ENCODE peak calls at places on chromosomes 2 and 18, in seven cellular contexts. One of them, this sample, is unnamed. For H3K27me3, the result is how much of the 10 kb centered on the place peaks cover.

GRCh38 chr18:9535430-9535972 is 60.2 kb downstream of the RALBP1 start:
- DNase-seq in right cardiac atrium: peak
- DNase-seq in CD8-positive, alpha-beta memory T cell: no peak
- DNase-seq in adrenal gland: peak
- DNase-seq in cardiac muscle cell: peak
- DNase-seq in GM06990: no peak
- DNase-seq in mammary epithelial cell: no peak
- DNase-seq in this sample: no peak

GRCh38 chr2:23069935-23070334 is 315.0 kb upstream of the KLHL29 start:
- DNase-seq in GM06990: no peak
- DNase-seq in cardiac muscle cell: no peak
- DNase-seq in CD8-positive, alpha-beta memory T cell: no peak
- DNase-seq in mammary epithelial cell: no peak
- DNase-seq in adrenal gland: no peak
- DNase-seq in right cardiac atrium: no peak
- DNase-seq in this sample: no peak

GRCh38 chr2:69499966-69500365 is 62.7 kb upstream of the NFU1 start:
- DNase-seq in CD8-positive, alpha-beta memory T cell: peak
- DNase-seq in adrenal gland: no peak
- DNase-seq in GM06990: no peak
- DNase-seq in cardiac muscle cell: no peak
- DNase-seq in mammary epithelial cell: no peak
- DNase-seq in right cardiac atrium: no peak
- DNase-seq in this sample: no peak

GRCh38 chr18:36697905-36698304 is 130.9 kb downstream of the TPGS2 start:
- DNase-seq in mammary epithelial cell: peak
- DNase-seq in adrenal gland: no peak
- DNase-seq in CD8-positive, alpha-beta memory T cell: no peak
- DNase-seq in right cardiac atrium: no peak
- DNase-seq in cardiac muscle cell: peak
- DNase-seq in GM06990: no peak
- DNase-seq in this sample: no peak

GRCh38 chr18:28511421-28511821 is 334.5 kb upstream of the CDH2 start:
- DNase-seq in CD8-positive, alpha-beta memory T cell: no peak
- DNase-seq in cardiac muscle cell: peak
- DNase-seq in GM06990: no peak
- DNase-seq in mammary epithelial cell: peak
- DNase-seq in right cardiac atrium: no peak
- DNase-seq in adrenal gland: no peak
- DNase-seq in this sample: no peak

GRCh38 chr2:135797497-135798274 is 39.3 kb downstream of the LCT start:
- DNase-seq in GM06990: peak
- DNase-seq in mammary epithelial cell: peak
- DNase-seq in cardiac muscle cell: peak
- DNase-seq in right cardiac atrium: peak
- DNase-seq in adrenal gland: peak
- DNase-seq in CD8-positive, alpha-beta memory T cell: peak
- DNase-seq in this sample: peak

GRCh38 chr2:215388002-215388728 is 47.7 kb downstream of the FN1 start:
- DNase-seq in cardiac muscle cell: no peak
- DNase-seq in adrenal gland: no peak
- DNase-seq in mammary epithelial cell: no peak
- DNase-seq in right cardiac atrium: no peak
- DNase-seq in CD8-positive, alpha-beta memory T cell: no peak
- DNase-seq in GM06990: no peak
- DNase-seq in this sample: no peak

GRCh38 chr2:62343206-62343605 is 147.3 kb downstream of the B3GNT2 start:
- DNase-seq in adrenal gland: no peak
- DNase-seq in mammary epithelial cell: no peak
- DNase-seq in CD8-positive, alpha-beta memory T cell: no peak
- DNase-seq in GM06990: no peak
- DNase-seq in cardiac muscle cell: no peak
- DNase-seq in right cardiac atrium: no peak
- DNase-seq in this sample: no peak

GRCh38 chr2:25305809-25306208 is 35.9 kb downstream of the DNMT3A start:
- DNase-seq in GM06990: no peak
- DNase-seq in right cardiac atrium: no peak
- DNase-seq in mammary epithelial cell: no peak
- DNase-seq in cardiac muscle cell: no peak
- DNase-seq in CD8-positive, alpha-beta memory T cell: no peak
- DNase-seq in adrenal gland: no peak
- DNase-seq in this sample: no peak

GRCh38 chr2:134245340-134245984 is 8.4 kb upstream of the MGAT5 start:
- DNase-seq in CD8-positive, alpha-beta memory T cell: peak
- DNase-seq in adrenal gland: peak
- DNase-seq in right cardiac atrium: peak
- DNase-seq in mammary epithelial cell: peak
- DNase-seq in GM06990: no peak
- DNase-seq in cardiac muscle cell: peak
- DNase-seq in this sample: peak

GRCh38 chr2:164599954-164600589 is 21.2 kb downstream of the GRB14 start:
- DNase-seq in cardiac muscle cell: peak
- DNase-seq in GM06990: peak
- DNase-seq in adrenal gland: peak
- DNase-seq in mammary epithelial cell: peak
- DNase-seq in right cardiac atrium: no peak
- DNase-seq in CD8-positive, alpha-beta memory T cell: no peak
- DNase-seq in this sample: peak

DNA sequence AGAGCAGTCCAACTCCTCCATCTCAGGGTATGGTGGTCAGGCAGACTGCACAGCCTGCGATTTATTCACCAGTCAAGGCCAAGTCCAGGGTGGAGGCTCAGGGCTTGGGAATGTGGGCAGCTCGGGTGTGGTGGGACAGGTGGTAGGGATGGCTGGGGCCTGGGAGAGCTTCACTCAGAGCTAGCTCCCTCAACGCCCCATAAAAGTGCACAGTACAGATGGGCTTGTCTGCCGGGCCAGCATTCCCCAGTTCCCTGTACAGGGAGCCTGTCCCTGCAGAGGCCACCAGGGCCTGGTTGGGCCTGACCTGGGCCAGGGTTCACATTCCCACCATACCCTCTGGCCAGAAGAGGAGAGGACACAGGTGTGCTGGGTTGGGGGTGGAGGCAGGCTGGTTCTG is 49.2 kb upstream of the OTOS start:
- DNase-seq in cardiac muscle cell: no peak
- DNase-seq in mammary epithelial cell: no peak
- DNase-seq in CD8-positive, alpha-beta memory T cell: no peak
- DNase-seq in right cardiac atrium: no peak
- DNase-seq in adrenal gland: no peak
- DNase-seq in GM06990: no peak
- DNase-seq in this sample: no peak
- H3K27me3 ChIP-seq in cardiac muscle cell: under half
- H3K27me3 ChIP-seq in mammary epithelial cell: under half
- H3K27me3 ChIP-seq in CD8-positive, alpha-beta memory T cell: under half
- H3K27me3 ChIP-seq in right cardiac atrium: under half
- H3K27me3 ChIP-seq in adrenal gland: under half
- H3K27me3 ChIP-seq in GM06990: under half
- H3K27me3 ChIP-seq in this sample: under half

DNA sequence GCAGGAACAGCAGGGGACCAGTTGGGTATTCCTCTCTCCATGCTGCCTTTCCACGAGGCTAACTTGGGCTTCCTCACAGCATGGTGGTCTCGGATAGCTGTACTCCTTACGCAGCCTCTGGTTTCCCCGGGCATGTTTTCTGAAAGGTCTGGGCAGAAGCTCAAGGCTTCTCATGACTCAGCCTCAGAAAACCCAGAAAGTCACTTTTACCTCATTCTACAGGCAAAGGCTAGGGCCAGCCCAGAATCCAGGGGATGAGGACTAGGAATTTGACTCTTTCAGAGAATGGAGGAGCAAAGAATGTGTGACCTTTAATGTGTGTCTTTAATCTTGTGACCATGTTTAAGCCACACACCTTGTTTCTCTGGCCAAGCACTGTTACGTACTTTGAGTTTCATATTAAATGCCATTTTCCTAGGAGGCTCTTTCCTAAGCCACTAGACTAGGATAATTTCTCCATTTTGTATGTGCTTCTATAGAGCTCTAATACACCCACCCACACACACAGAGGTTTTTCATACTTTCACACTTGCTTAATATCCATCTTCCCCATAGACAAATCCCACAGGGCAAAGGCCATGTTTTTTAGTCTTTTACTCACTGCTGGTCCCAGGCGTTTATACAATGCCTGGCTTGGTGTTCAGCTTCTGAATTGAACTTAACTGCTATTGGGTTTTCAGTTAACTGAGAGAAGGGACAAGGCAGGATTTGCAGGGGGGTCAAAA is 77.3 kb downstream of the LONRF2 start:
- DNase-seq in CD8-positive, alpha-beta memory T cell: no peak
- DNase-seq in adrenal gland: no peak
- DNase-seq in cardiac muscle cell: no peak
- DNase-seq in GM06990: no peak
- DNase-seq in mammary epithelial cell: no peak
- DNase-seq in right cardiac atrium: no peak
- DNase-seq in this sample: no peak
- H3K27me3 ChIP-seq in CD8-positive, alpha-beta memory T cell: under half
- H3K27me3 ChIP-seq in adrenal gland: under half
- H3K27me3 ChIP-seq in cardiac muscle cell: under half
- H3K27me3 ChIP-seq in GM06990: under half
- H3K27me3 ChIP-seq in mammary epithelial cell: under half
- H3K27me3 ChIP-seq in right cardiac atrium: under half
- H3K27me3 ChIP-seq in this sample: under half

DNA sequence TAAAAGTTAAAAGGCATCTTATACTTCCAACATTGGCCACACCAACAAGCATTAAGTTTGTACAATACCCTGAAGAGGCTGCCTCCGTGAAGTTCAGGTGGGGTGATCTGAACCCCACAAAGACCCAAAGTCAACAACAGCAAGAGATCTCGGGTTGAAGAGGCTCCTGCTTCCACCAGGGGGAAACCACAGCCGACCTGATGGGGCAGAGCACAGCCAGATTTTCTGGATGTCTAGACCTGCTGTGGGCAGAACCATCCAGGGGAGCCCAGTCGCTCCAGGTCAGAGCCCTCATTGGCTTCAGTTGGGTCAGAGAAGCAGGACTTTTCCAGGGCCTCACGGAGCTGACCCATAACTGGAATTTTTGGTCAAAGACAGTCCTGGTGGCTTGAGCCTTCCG is 66.5 kb upstream of the ACKR3 start:
- DNase-seq in GM06990: no peak
- DNase-seq in mammary epithelial cell: no peak
- DNase-seq in CD8-positive, alpha-beta memory T cell: no peak
- DNase-seq in right cardiac atrium: no peak
- DNase-seq in adrenal gland: no peak
- DNase-seq in cardiac muscle cell: no peak
- DNase-seq in this sample: no peak
- H3K27me3 ChIP-seq in GM06990: under half
- H3K27me3 ChIP-seq in mammary epithelial cell: under half
- H3K27me3 ChIP-seq in CD8-positive, alpha-beta memory T cell: under half
- H3K27me3 ChIP-seq in right cardiac atrium: under half
- H3K27me3 ChIP-seq in adrenal gland: under half
- H3K27me3 ChIP-seq in cardiac muscle cell: under half
- H3K27me3 ChIP-seq in this sample: under half

GRCh38 chr2:232354069-232354468 is 24.5 kb upstream of the ALPP start:
- DNase-seq in GM06990: no peak
- DNase-seq in CD8-positive, alpha-beta memory T cell: no peak
- DNase-seq in right cardiac atrium: no peak
- DNase-seq in cardiac muscle cell: no peak
- DNase-seq in mammary epithelial cell: no peak
- DNase-seq in adrenal gland: no peak
- DNase-seq in this sample: no peak

GRCh38 chr2:232351686-232352510 is 26.7 kb upstream of the ALPP start:
- DNase-seq in mammary epithelial cell: no peak
- DNase-seq in GM06990: no peak
- DNase-seq in cardiac muscle cell: no peak
- DNase-seq in adrenal gland: no peak
- DNase-seq in CD8-positive, alpha-beta memory T cell: no peak
- DNase-seq in right cardiac atrium: no peak
- DNase-seq in this sample: no peak

GRCh38 chr2:232353096-232353495 is 25.5 kb upstream of the ALPP start:
- DNase-seq in CD8-positive, alpha-beta memory T cell: no peak
- DNase-seq in adrenal gland: no peak
- DNase-seq in cardiac muscle cell: no peak
- DNase-seq in mammary epithelial cell: no peak
- DNase-seq in right cardiac atrium: no peak
- DNase-seq in GM06990: no peak
- DNase-seq in this sample: no peak

GRCh38 chr2:232353660-232354059 is 24.9 kb upstream of the ALPP start:
- DNase-seq in mammary epithelial cell: no peak
- DNase-seq in GM06990: no peak
- DNase-seq in adrenal gland: no peak
- DNase-seq in cardiac muscle cell: no peak
- DNase-seq in CD8-positive, alpha-beta memory T cell: no peak
- DNase-seq in right cardiac atrium: no peak
- DNase-seq in this sample: no peak

GRCh38 chr2:232352511-232353091 is 25.9 kb upstream of the ALPP start:
- DNase-seq in mammary epithelial cell: no peak
- DNase-seq in GM06990: no peak
- DNase-seq in CD8-positive, alpha-beta memory T cell: no peak
- DNase-seq in right cardiac atrium: no peak
- DNase-seq in adrenal gland: no peak
- DNase-seq in cardiac muscle cell: no peak
- DNase-seq in this sample: no peak
- H3K27me3 ChIP-seq in mammary epithelial cell: under half
- H3K27me3 ChIP-seq in GM06990: under half
- H3K27me3 ChIP-seq in CD8-positive, alpha-beta memory T cell: under half
- H3K27me3 ChIP-seq in right cardiac atrium: under half
- H3K27me3 ChIP-seq in adrenal gland: half or more
- H3K27me3 ChIP-seq in cardiac muscle cell: half or more
- H3K27me3 ChIP-seq in this sample: under half

GRCh38 chr2:176126929-176127768 is 2.4 kb upstream of the HOXD8 start:
- DNase-seq in adrenal gland: peak
- DNase-seq in cardiac muscle cell: peak
- DNase-seq in GM06990: no peak
- DNase-seq in CD8-positive, alpha-beta memory T cell: peak
- DNase-seq in right cardiac atrium: no peak
- DNase-seq in mammary epithelial cell: no peak
- DNase-seq in this sample: no peak
- H3K27me3 ChIP-seq in adrenal gland: under half
- H3K27me3 ChIP-seq in cardiac muscle cell: half or more
- H3K27me3 ChIP-seq in GM06990: under half
- H3K27me3 ChIP-seq in CD8-positive, alpha-beta memory T cell: half or more
- H3K27me3 ChIP-seq in right cardiac atrium: under half
- H3K27me3 ChIP-seq in mammary epithelial cell: half or more
- H3K27me3 ChIP-seq in this sample: half or more

GRCh38 chr2:157685572-157685971 is 56.9 kb upstream of the ACVR1C start:
- DNase-seq in right cardiac atrium: no peak
- DNase-seq in CD8-positive, alpha-beta memory T cell: no peak
- DNase-seq in cardiac muscle cell: peak
- DNase-seq in GM06990: no peak
- DNase-seq in adrenal gland: no peak
- DNase-seq in mammary epithelial cell: no peak
- DNase-seq in this sample: no peak
- H3K27me3 ChIP-seq in right cardiac atrium: under half
- H3K27me3 ChIP-seq in CD8-positive, alpha-beta memory T cell: under half
- H3K27me3 ChIP-seq in cardiac muscle cell: under half
- H3K27me3 ChIP-seq in GM06990: under half
- H3K27me3 ChIP-seq in adrenal gland: under half
- H3K27me3 ChIP-seq in mammary epithelial cell: under half
- H3K27me3 ChIP-seq in this sample: under half

DNA sequence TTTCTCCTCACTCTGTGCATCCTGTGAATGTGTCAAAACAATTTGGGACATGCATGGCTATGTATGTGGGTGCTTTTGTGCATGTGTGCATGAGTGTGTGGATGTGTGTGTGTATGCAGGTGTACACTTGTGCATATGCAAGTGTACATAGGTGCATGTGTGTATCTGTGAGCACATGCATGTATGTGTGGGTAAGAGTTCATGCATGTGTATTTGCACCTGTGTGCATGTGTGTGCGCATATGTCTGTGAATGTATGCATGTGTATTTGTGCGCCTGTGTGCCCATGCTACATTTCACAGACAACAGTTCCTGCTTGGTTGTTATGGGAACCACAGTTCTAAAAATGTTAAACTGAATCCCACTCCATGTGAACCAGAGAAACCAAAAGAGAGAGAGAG is 1.9 kb upstream of the FBXO41 start:
- DNase-seq in mammary epithelial cell: no peak
- DNase-seq in right cardiac atrium: no peak
- DNase-seq in GM06990: no peak
- DNase-seq in CD8-positive, alpha-beta memory T cell: no peak
- DNase-seq in cardiac muscle cell: no peak
- DNase-seq in adrenal gland: no peak
- DNase-seq in this sample: no peak
- H3K27me3 ChIP-seq in mammary epithelial cell: under half
- H3K27me3 ChIP-seq in right cardiac atrium: under half
- H3K27me3 ChIP-seq in GM06990: under half
- H3K27me3 ChIP-seq in CD8-positive, alpha-beta memory T cell: under half
- H3K27me3 ChIP-seq in cardiac muscle cell: half or more
- H3K27me3 ChIP-seq in adrenal gland: under half
- H3K27me3 ChIP-seq in this sample: half or more

This sample was measured in NT2/D1.